ENCODE peak calls at places on chromosome 15, in eight cellular contexts. One of them, this sample, is unnamed.

GRCh38 chr15:72358532-72359180 is 17.2 kb downstream of the HEXA start:
- DNase-seq in stimulated activated CD4-positive, alpha-beta T cell treated with anti-CD3 and anti-CD28 coated beads, Interleukin-15, amount 100 ng/mL, for 24 hours: no peak
- DNase-seq in T-helper 22 cell: no peak
- DNase-seq in GM20000: peak; percentile 24
- DNase-seq in activated CD4-positive, alpha-beta T cell treated with anti-CD3 and anti-CD28 coated beads, Interleukin-2, amount 50 U/mL, for 1 hour: no peak
- DNase-seq in stimulated activated naive CD8-positive, alpha-beta T cell treated with anti-CD3 and anti-CD28 coated beads, Interleukin-15, Interleukin-2, amounts not matched to agents 100 U/mL and 50 U/mL, for 24 hours: no peak
- DNase-seq in SHP77: no peak
- DNase-seq in NCI-H1092: no peak
- DNase-seq in this sample: no peak

GRCh38 chr15:90259524-90259923 is 5.9 kb upstream of the NGRN start:
- DNase-seq in stimulated activated CD4-positive, alpha-beta T cell treated with anti-CD3 and anti-CD28 coated beads, Interleukin-15, amount 100 ng/mL, for 24 hours: no peak
- DNase-seq in T-helper 22 cell: no peak
- DNase-seq in GM20000: peak; percentile 63
- DNase-seq in activated CD4-positive, alpha-beta T cell treated with anti-CD3 and anti-CD28 coated beads, Interleukin-2, amount 50 U/mL, for 1 hour: no peak
- DNase-seq in stimulated activated naive CD8-positive, alpha-beta T cell treated with anti-CD3 and anti-CD28 coated beads, Interleukin-15, Interleukin-2, amounts not matched to agents 100 U/mL and 50 U/mL, for 24 hours: no peak
- DNase-seq in SHP77: no peak
- DNase-seq in NCI-H1092: no peak
- DNase-seq in this sample: peak; percentile 61

GRCh38 chr15:66692808-66693596 is 9.0 kb upstream of the SMAD6 start:
- DNase-seq in stimulated activated CD4-positive, alpha-beta T cell treated with anti-CD3 and anti-CD28 coated beads, Interleukin-15, amount 100 ng/mL, for 24 hours: no peak
- DNase-seq in T-helper 22 cell: no peak
- DNase-seq in GM20000: peak; percentile 48
- DNase-seq in activated CD4-positive, alpha-beta T cell treated with anti-CD3 and anti-CD28 coated beads, Interleukin-2, amount 50 U/mL, for 1 hour: no peak
- DNase-seq in stimulated activated naive CD8-positive, alpha-beta T cell treated with anti-CD3 and anti-CD28 coated beads, Interleukin-15, Interleukin-2, amounts not matched to agents 100 U/mL and 50 U/mL, for 24 hours: no peak
- DNase-seq in SHP77: no peak
- DNase-seq in NCI-H1092: no peak
- DNase-seq in this sample: no peak

GRCh38 chr15:67587754-67588153 is 45.3 kb downstream of the MAP2K5 start:
- DNase-seq in stimulated activated CD4-positive, alpha-beta T cell treated with anti-CD3 and anti-CD28 coated beads, Interleukin-15, amount 100 ng/mL, for 24 hours: no peak
- DNase-seq in T-helper 22 cell: no peak
- DNase-seq in GM20000: no peak
- DNase-seq in activated CD4-positive, alpha-beta T cell treated with anti-CD3 and anti-CD28 coated beads, Interleukin-2, amount 50 U/mL, for 1 hour: no peak
- DNase-seq in stimulated activated naive CD8-positive, alpha-beta T cell treated with anti-CD3 and anti-CD28 coated beads, Interleukin-15, Interleukin-2, amounts not matched to agents 100 U/mL and 50 U/mL, for 24 hours: no peak
- DNase-seq in SHP77: no peak
- DNase-seq in NCI-H1092: no peak
- DNase-seq in this sample: no peak

GRCh38 chr15:42090375-42090774 is 4.0 kb downstream of the PLA2G4D start:
- DNase-seq in stimulated activated CD4-positive, alpha-beta T cell treated with anti-CD3 and anti-CD28 coated beads, Interleukin-15, amount 100 ng/mL, for 24 hours: no peak
- DNase-seq in T-helper 22 cell: no peak
- DNase-seq in GM20000: no peak
- DNase-seq in activated CD4-positive, alpha-beta T cell treated with anti-CD3 and anti-CD28 coated beads, Interleukin-2, amount 50 U/mL, for 1 hour: no peak
- DNase-seq in stimulated activated naive CD8-positive, alpha-beta T cell treated with anti-CD3 and anti-CD28 coated beads, Interleukin-15, Interleukin-2, amounts not matched to agents 100 U/mL and 50 U/mL, for 24 hours: no peak
- DNase-seq in SHP77: no peak
- DNase-seq in NCI-H1092: no peak
- DNase-seq in this sample: no peak

GRCh38 chr15:51129513-51130197 is 34.9 kb upstream of the TNFAIP8L3 start:
- DNase-seq in stimulated activated CD4-positive, alpha-beta T cell treated with anti-CD3 and anti-CD28 coated beads, Interleukin-15, amount 100 ng/mL, for 24 hours: no peak
- DNase-seq in T-helper 22 cell: no peak
- DNase-seq in GM20000: no peak
- DNase-seq in activated CD4-positive, alpha-beta T cell treated with anti-CD3 and anti-CD28 coated beads, Interleukin-2, amount 50 U/mL, for 1 hour: no peak
- DNase-seq in stimulated activated naive CD8-positive, alpha-beta T cell treated with anti-CD3 and anti-CD28 coated beads, Interleukin-15, Interleukin-2, amounts not matched to agents 100 U/mL and 50 U/mL, for 24 hours: no peak
- DNase-seq in SHP77: no peak
- DNase-seq in NCI-H1092: peak; percentile 42
- DNase-seq in this sample: no peak

GRCh38 chr15:58387130-58387529 is 44.7 kb upstream of the LIPC start:
- DNase-seq in stimulated activated CD4-positive, alpha-beta T cell treated with anti-CD3 and anti-CD28 coated beads, Interleukin-15, amount 100 ng/mL, for 24 hours: no peak
- DNase-seq in T-helper 22 cell: no peak
- DNase-seq in GM20000: no peak
- DNase-seq in activated CD4-positive, alpha-beta T cell treated with anti-CD3 and anti-CD28 coated beads, Interleukin-2, amount 50 U/mL, for 1 hour: no peak
- DNase-seq in stimulated activated naive CD8-positive, alpha-beta T cell treated with anti-CD3 and anti-CD28 coated beads, Interleukin-15, Interleukin-2, amounts not matched to agents 100 U/mL and 50 U/mL, for 24 hours: no peak
- DNase-seq in SHP77: no peak
- DNase-seq in NCI-H1092: no peak
- DNase-seq in this sample: no peak

GRCh38 chr15:82126346-82126745 is 80.5 kb upstream of the MEX3B start:
- DNase-seq in stimulated activated CD4-positive, alpha-beta T cell treated with anti-CD3 and anti-CD28 coated beads, Interleukin-15, amount 100 ng/mL, for 24 hours: no peak
- DNase-seq in T-helper 22 cell: no peak
- DNase-seq in GM20000: no peak
- DNase-seq in activated CD4-positive, alpha-beta T cell treated with anti-CD3 and anti-CD28 coated beads, Interleukin-2, amount 50 U/mL, for 1 hour: no peak
- DNase-seq in stimulated activated naive CD8-positive, alpha-beta T cell treated with anti-CD3 and anti-CD28 coated beads, Interleukin-15, Interleukin-2, amounts not matched to agents 100 U/mL and 50 U/mL, for 24 hours: no peak
- DNase-seq in SHP77: no peak
- DNase-seq in NCI-H1092: no peak
- DNase-seq in this sample: no peak

GRCh38 chr15:86165263-86166204 is 85.9 kb downstream of the AGBL1 start:
- DNase-seq in stimulated activated CD4-positive, alpha-beta T cell treated with anti-CD3 and anti-CD28 coated beads, Interleukin-15, amount 100 ng/mL, for 24 hours: no peak
- DNase-seq in T-helper 22 cell: no peak
- DNase-seq in GM20000: no peak
- DNase-seq in activated CD4-positive, alpha-beta T cell treated with anti-CD3 and anti-CD28 coated beads, Interleukin-2, amount 50 U/mL, for 1 hour: no peak
- DNase-seq in stimulated activated naive CD8-positive, alpha-beta T cell treated with anti-CD3 and anti-CD28 coated beads, Interleukin-15, Interleukin-2, amounts not matched to agents 100 U/mL and 50 U/mL, for 24 hours: no peak
- DNase-seq in SHP77: no peak
- DNase-seq in NCI-H1092: no peak
- DNase-seq in this sample: no peak

GRCh38 chr15:36755341-36755740 is 175.9 kb downstream of the CDIN1 start:
- DNase-seq in stimulated activated CD4-positive, alpha-beta T cell treated with anti-CD3 and anti-CD28 coated beads, Interleukin-15, amount 100 ng/mL, for 24 hours: no peak
- DNase-seq in T-helper 22 cell: no peak
- DNase-seq in GM20000: no peak
- DNase-seq in activated CD4-positive, alpha-beta T cell treated with anti-CD3 and anti-CD28 coated beads, Interleukin-2, amount 50 U/mL, for 1 hour: no peak
- DNase-seq in stimulated activated naive CD8-positive, alpha-beta T cell treated with anti-CD3 and anti-CD28 coated beads, Interleukin-15, Interleukin-2, amounts not matched to agents 100 U/mL and 50 U/mL, for 24 hours: no peak
- DNase-seq in SHP77: no peak
- DNase-seq in NCI-H1092: no peak
- DNase-seq in this sample: no peak

GRCh38 chr15:63587527-63587926 is 9.7 kb upstream of the FBXL22 start:
- DNase-seq in stimulated activated CD4-positive, alpha-beta T cell treated with anti-CD3 and anti-CD28 coated beads, Interleukin-15, amount 100 ng/mL, for 24 hours: no peak
- DNase-seq in T-helper 22 cell: no peak
- DNase-seq in GM20000: no peak
- DNase-seq in activated CD4-positive, alpha-beta T cell treated with anti-CD3 and anti-CD28 coated beads, Interleukin-2, amount 50 U/mL, for 1 hour: no peak
- DNase-seq in stimulated activated naive CD8-positive, alpha-beta T cell treated with anti-CD3 and anti-CD28 coated beads, Interleukin-15, Interleukin-2, amounts not matched to agents 100 U/mL and 50 U/mL, for 24 hours: no peak
- DNase-seq in SHP77: no peak
- DNase-seq in NCI-H1092: no peak
- DNase-seq in this sample: no peak

GRCh38 chr15:98889930-98890695 is 117.5 kb downstream of the PGPEP1L start:
- DNase-seq in stimulated activated CD4-positive, alpha-beta T cell treated with anti-CD3 and anti-CD28 coated beads, Interleukin-15, amount 100 ng/mL, for 24 hours: no peak
- DNase-seq in T-helper 22 cell: no peak
- DNase-seq in GM20000: no peak
- DNase-seq in activated CD4-positive, alpha-beta T cell treated with anti-CD3 and anti-CD28 coated beads, Interleukin-2, amount 50 U/mL, for 1 hour: no peak
- DNase-seq in stimulated activated naive CD8-positive, alpha-beta T cell treated with anti-CD3 and anti-CD28 coated beads, Interleukin-15, Interleukin-2, amounts not matched to agents 100 U/mL and 50 U/mL, for 24 hours: no peak
- DNase-seq in SHP77: no peak
- DNase-seq in NCI-H1092: no peak
- DNase-seq in this sample: no peak

GRCh38 chr15:96626936-96627577 is 296.6 kb downstream of the NR2F2 start:
- DNase-seq in stimulated activated CD4-positive, alpha-beta T cell treated with anti-CD3 and anti-CD28 coated beads, Interleukin-15, amount 100 ng/mL, for 24 hours: no peak
- DNase-seq in T-helper 22 cell: no peak
- DNase-seq in GM20000: no peak
- DNase-seq in activated CD4-positive, alpha-beta T cell treated with anti-CD3 and anti-CD28 coated beads, Interleukin-2, amount 50 U/mL, for 1 hour: no peak
- DNase-seq in stimulated activated naive CD8-positive, alpha-beta T cell treated with anti-CD3 and anti-CD28 coated beads, Interleukin-15, Interleukin-2, amounts not matched to agents 100 U/mL and 50 U/mL, for 24 hours: no peak
- DNase-seq in SHP77: no peak
- DNase-seq in NCI-H1092: no peak
- DNase-seq in this sample: no peak

GRCh38 chr15:77181305-77182074 is 110.6 kb upstream of the TSPAN3 start:
- DNase-seq in stimulated activated CD4-positive, alpha-beta T cell treated with anti-CD3 and anti-CD28 coated beads, Interleukin-15, amount 100 ng/mL, for 24 hours: no peak
- DNase-seq in T-helper 22 cell: no peak
- DNase-seq in GM20000: peak; percentile 47
- DNase-seq in activated CD4-positive, alpha-beta T cell treated with anti-CD3 and anti-CD28 coated beads, Interleukin-2, amount 50 U/mL, for 1 hour: no peak
- DNase-seq in stimulated activated naive CD8-positive, alpha-beta T cell treated with anti-CD3 and anti-CD28 coated beads, Interleukin-15, Interleukin-2, amounts not matched to agents 100 U/mL and 50 U/mL, for 24 hours: peak; percentile 33
- DNase-seq in SHP77: no peak
- DNase-seq in NCI-H1092: no peak
- DNase-seq in this sample: peak; percentile 81

GRCh38 chr15:50624616-50625168 is 61.9 kb downstream of the TRPM7 start:
- DNase-seq in stimulated activated CD4-positive, alpha-beta T cell treated with anti-CD3 and anti-CD28 coated beads, Interleukin-15, amount 100 ng/mL, for 24 hours: no peak
- DNase-seq in T-helper 22 cell: no peak
- DNase-seq in GM20000: no peak
- DNase-seq in activated CD4-positive, alpha-beta T cell treated with anti-CD3 and anti-CD28 coated beads, Interleukin-2, amount 50 U/mL, for 1 hour: no peak
- DNase-seq in stimulated activated naive CD8-positive, alpha-beta T cell treated with anti-CD3 and anti-CD28 coated beads, Interleukin-15, Interleukin-2, amounts not matched to agents 100 U/mL and 50 U/mL, for 24 hours: no peak
- DNase-seq in SHP77: no peak
- DNase-seq in NCI-H1092: no peak
- DNase-seq in this sample: no peak

GRCh38 chr15:99542828-99543227 is 23.0 kb upstream of the MEF2A start:
- DNase-seq in stimulated activated CD4-positive, alpha-beta T cell treated with anti-CD3 and anti-CD28 coated beads, Interleukin-15, amount 100 ng/mL, for 24 hours: no peak
- DNase-seq in T-helper 22 cell: no peak
- DNase-seq in GM20000: no peak
- DNase-seq in activated CD4-positive, alpha-beta T cell treated with anti-CD3 and anti-CD28 coated beads, Interleukin-2, amount 50 U/mL, for 1 hour: no peak
- DNase-seq in stimulated activated naive CD8-positive, alpha-beta T cell treated with anti-CD3 and anti-CD28 coated beads, Interleukin-15, Interleukin-2, amounts not matched to agents 100 U/mL and 50 U/mL, for 24 hours: no peak
- DNase-seq in SHP77: no peak
- DNase-seq in NCI-H1092: no peak
- DNase-seq in this sample: no peak

GRCh38 chr15:64897345-64897985 is 14.2 kb upstream of the ANKDD1A start:
- DNase-seq in stimulated activated CD4-positive, alpha-beta T cell treated with anti-CD3 and anti-CD28 coated beads, Interleukin-15, amount 100 ng/mL, for 24 hours: no peak
- DNase-seq in T-helper 22 cell: no peak
- DNase-seq in GM20000: no peak
- DNase-seq in activated CD4-positive, alpha-beta T cell treated with anti-CD3 and anti-CD28 coated beads, Interleukin-2, amount 50 U/mL, for 1 hour: no peak
- DNase-seq in stimulated activated naive CD8-positive, alpha-beta T cell treated with anti-CD3 and anti-CD28 coated beads, Interleukin-15, Interleukin-2, amounts not matched to agents 100 U/mL and 50 U/mL, for 24 hours: no peak
- DNase-seq in SHP77: no peak
- DNase-seq in NCI-H1092: no peak
- DNase-seq in this sample: no peak

GRCh38 chr15:90889313-90889730 is 5.0 kb downstream of the FES start:
- DNase-seq in stimulated activated CD4-positive, alpha-beta T cell treated with anti-CD3 and anti-CD28 coated beads, Interleukin-15, amount 100 ng/mL, for 24 hours: no peak
- DNase-seq in T-helper 22 cell: no peak
- DNase-seq in GM20000: no peak
- DNase-seq in activated CD4-positive, alpha-beta T cell treated with anti-CD3 and anti-CD28 coated beads, Interleukin-2, amount 50 U/mL, for 1 hour: no peak
- DNase-seq in stimulated activated naive CD8-positive, alpha-beta T cell treated with anti-CD3 and anti-CD28 coated beads, Interleukin-15, Interleukin-2, amounts not matched to agents 100 U/mL and 50 U/mL, for 24 hours: no peak
- DNase-seq in SHP77: no peak
- DNase-seq in NCI-H1092: no peak
- DNase-seq in this sample: no peak

GRCh38 chr15:25933456-25934158 is 70.5 kb upstream of the ATP10A start:
- DNase-seq in stimulated activated CD4-positive, alpha-beta T cell treated with anti-CD3 and anti-CD28 coated beads, Interleukin-15, amount 100 ng/mL, for 24 hours: peak; percentile 77
- DNase-seq in T-helper 22 cell: no peak
- DNase-seq in GM20000: peak; percentile 52
- DNase-seq in activated CD4-positive, alpha-beta T cell treated with anti-CD3 and anti-CD28 coated beads, Interleukin-2, amount 50 U/mL, for 1 hour: peak; percentile 66
- DNase-seq in stimulated activated naive CD8-positive, alpha-beta T cell treated with anti-CD3 and anti-CD28 coated beads, Interleukin-15, Interleukin-2, amounts not matched to agents 100 U/mL and 50 U/mL, for 24 hours: peak; percentile 60
- DNase-seq in SHP77: peak; percentile 19
- DNase-seq in NCI-H1092: peak; percentile 44
- DNase-seq in this sample: peak; percentile 21

GRCh38 chr15:20340331-20340811 is 201.2 kb downstream of the GOLGA6L6 start:
- DNase-seq in stimulated activated CD4-positive, alpha-beta T cell treated with anti-CD3 and anti-CD28 coated beads, Interleukin-15, amount 100 ng/mL, for 24 hours: peak; percentile 19
- DNase-seq in T-helper 22 cell: no peak
- DNase-seq in GM20000: peak; percentile 66
- DNase-seq in activated CD4-positive, alpha-beta T cell treated with anti-CD3 and anti-CD28 coated beads, Interleukin-2, amount 50 U/mL, for 1 hour: peak; percentile 30
- DNase-seq in stimulated activated naive CD8-positive, alpha-beta T cell treated with anti-CD3 and anti-CD28 coated beads, Interleukin-15, Interleukin-2, amounts not matched to agents 100 U/mL and 50 U/mL, for 24 hours: peak; percentile 34
- DNase-seq in SHP77: no peak
- DNase-seq in NCI-H1092: no peak
- DNase-seq in this sample: peak; percentile 30

GRCh38 chr15:80309769-80310384 is 57.9 kb upstream of the CTXND1 start:
- DNase-seq in stimulated activated CD4-positive, alpha-beta T cell treated with anti-CD3 and anti-CD28 coated beads, Interleukin-15, amount 100 ng/mL, for 24 hours: no peak
- DNase-seq in T-helper 22 cell: no peak
- DNase-seq in GM20000: no peak
- DNase-seq in activated CD4-positive, alpha-beta T cell treated with anti-CD3 and anti-CD28 coated beads, Interleukin-2, amount 50 U/mL, for 1 hour: no peak
- DNase-seq in stimulated activated naive CD8-positive, alpha-beta T cell treated with anti-CD3 and anti-CD28 coated beads, Interleukin-15, Interleukin-2, amounts not matched to agents 100 U/mL and 50 U/mL, for 24 hours: no peak
- DNase-seq in SHP77: no peak
- DNase-seq in NCI-H1092: no peak
- DNase-seq in this sample: no peak

GRCh38 chr15:40040293-40040635 is 1.3 kb upstream of the SRP14 start:
- DNase-seq in stimulated activated CD4-positive, alpha-beta T cell treated with anti-CD3 and anti-CD28 coated beads, Interleukin-15, amount 100 ng/mL, for 24 hours: no peak
- DNase-seq in T-helper 22 cell: no peak
- DNase-seq in GM20000: no peak
- DNase-seq in activated CD4-positive, alpha-beta T cell treated with anti-CD3 and anti-CD28 coated beads, Interleukin-2, amount 50 U/mL, for 1 hour: no peak
- DNase-seq in stimulated activated naive CD8-positive, alpha-beta T cell treated with anti-CD3 and anti-CD28 coated beads, Interleukin-15, Interleukin-2, amounts not matched to agents 100 U/mL and 50 U/mL, for 24 hours: no peak
- DNase-seq in SHP77: no peak
- DNase-seq in NCI-H1092: no peak
- DNase-seq in this sample: no peak

GRCh38 chr15:27271258-27271657 is 300.3 kb downstream of the GABRG3 start:
- DNase-seq in stimulated activated CD4-positive, alpha-beta T cell treated with anti-CD3 and anti-CD28 coated beads, Interleukin-15, amount 100 ng/mL, for 24 hours: no peak
- DNase-seq in T-helper 22 cell: no peak
- DNase-seq in GM20000: no peak
- DNase-seq in activated CD4-positive, alpha-beta T cell treated with anti-CD3 and anti-CD28 coated beads, Interleukin-2, amount 50 U/mL, for 1 hour: no peak
- DNase-seq in stimulated activated naive CD8-positive, alpha-beta T cell treated with anti-CD3 and anti-CD28 coated beads, Interleukin-15, Interleukin-2, amounts not matched to agents 100 U/mL and 50 U/mL, for 24 hours: no peak
- DNase-seq in SHP77: peak; percentile 82
- DNase-seq in NCI-H1092: peak; percentile 33
- DNase-seq in this sample: no peak

GRCh38 chr15:65101418-65101890 is 13.5 kb downstream of the UBAP1L start:
- DNase-seq in stimulated activated CD4-positive, alpha-beta T cell treated with anti-CD3 and anti-CD28 coated beads, Interleukin-15, amount 100 ng/mL, for 24 hours: peak; percentile 73
- DNase-seq in T-helper 22 cell: no peak
- DNase-seq in GM20000: peak; percentile 85
- DNase-seq in activated CD4-positive, alpha-beta T cell treated with anti-CD3 and anti-CD28 coated beads, Interleukin-2, amount 50 U/mL, for 1 hour: peak; percentile 53
- DNase-seq in stimulated activated naive CD8-positive, alpha-beta T cell treated with anti-CD3 and anti-CD28 coated beads, Interleukin-15, Interleukin-2, amounts not matched to agents 100 U/mL and 50 U/mL, for 24 hours: peak; percentile 71
- DNase-seq in SHP77: peak; percentile 54
- DNase-seq in NCI-H1092: no peak
- DNase-seq in this sample: no peak

GRCh38 chr15:61184431-61184830 is 44.7 kb downstream of the RORA start:
- DNase-seq in stimulated activated CD4-positive, alpha-beta T cell treated with anti-CD3 and anti-CD28 coated beads, Interleukin-15, amount 100 ng/mL, for 24 hours: no peak
- DNase-seq in T-helper 22 cell: no peak
- DNase-seq in GM20000: no peak
- DNase-seq in activated CD4-positive, alpha-beta T cell treated with anti-CD3 and anti-CD28 coated beads, Interleukin-2, amount 50 U/mL, for 1 hour: no peak
- DNase-seq in stimulated activated naive CD8-positive, alpha-beta T cell treated with anti-CD3 and anti-CD28 coated beads, Interleukin-15, Interleukin-2, amounts not matched to agents 100 U/mL and 50 U/mL, for 24 hours: no peak
- DNase-seq in SHP77: no peak
- DNase-seq in NCI-H1092: no peak
- DNase-seq in this sample: no peak

GRCh38 chr15:36590838-36591237 is 11.4 kb downstream of the CDIN1 start:
- DNase-seq in stimulated activated CD4-positive, alpha-beta T cell treated with anti-CD3 and anti-CD28 coated beads, Interleukin-15, amount 100 ng/mL, for 24 hours: no peak
- DNase-seq in T-helper 22 cell: no peak
- DNase-seq in GM20000: no peak
- DNase-seq in activated CD4-positive, alpha-beta T cell treated with anti-CD3 and anti-CD28 coated beads, Interleukin-2, amount 50 U/mL, for 1 hour: no peak
- DNase-seq in stimulated activated naive CD8-positive, alpha-beta T cell treated with anti-CD3 and anti-CD28 coated beads, Interleukin-15, Interleukin-2, amounts not matched to agents 100 U/mL and 50 U/mL, for 24 hours: no peak
- DNase-seq in SHP77: no peak
- DNase-seq in NCI-H1092: no peak
- DNase-seq in this sample: no peak

GRCh38 chr15:62119224-62119925 is 45.7 kb downstream of the C2CD4B start:
- DNase-seq in stimulated activated CD4-positive, alpha-beta T cell treated with anti-CD3 and anti-CD28 coated beads, Interleukin-15, amount 100 ng/mL, for 24 hours: peak; percentile 27
- DNase-seq in T-helper 22 cell: no peak
- DNase-seq in GM20000: no peak
- DNase-seq in activated CD4-positive, alpha-beta T cell treated with anti-CD3 and anti-CD28 coated beads, Interleukin-2, amount 50 U/mL, for 1 hour: no peak
- DNase-seq in stimulated activated naive CD8-positive, alpha-beta T cell treated with anti-CD3 and anti-CD28 coated beads, Interleukin-15, Interleukin-2, amounts not matched to agents 100 U/mL and 50 U/mL, for 24 hours: peak; percentile 15
- DNase-seq in SHP77: peak; percentile 76
- DNase-seq in NCI-H1092: no peak
- DNase-seq in this sample: no peak